ENCODE peak calls at places on chromosomes 3 and 15, in ten cellular contexts. One of them, this sample, is unnamed. For H3K27me3, the result is how much of the 10 kb centered on the place peaks cover.

GRCh38 chr3:84547971-84548970 is 410.5 kb upstream of the CADM2 start:
- DNase-seq in MG63: peak
- DNase-seq in naive thymus-derived CD4-positive, alpha-beta T cell: no peak
- DNase-seq in K562: no peak
- DNase-seq in GM23338: peak
- DNase-seq in cardiac muscle cell: peak
- DNase-seq in heart right ventricle: no peak
- DNase-seq in tibial nerve: no peak
- DNase-seq in HepG2: peak
- DNase-seq in CD8-positive, alpha-beta memory T cell: no peak
- DNase-seq in this sample: no peak

GRCh38 chr3:134059680-134060560 is 30.2 kb upstream of the SLCO2A1 start:
- DNase-seq in MG63: peak
- DNase-seq in naive thymus-derived CD4-positive, alpha-beta T cell: no peak
- DNase-seq in K562: no peak
- DNase-seq in GM23338: no peak
- DNase-seq in cardiac muscle cell: no peak
- DNase-seq in heart right ventricle: no peak
- DNase-seq in tibial nerve: no peak
- DNase-seq in HepG2: peak
- DNase-seq in CD8-positive, alpha-beta memory T cell: no peak
- DNase-seq in this sample: no peak

GRCh38 chr15:51499379-51499976 is 123.1 kb downstream of the DMXL2 start:
- DNase-seq in MG63: no peak
- DNase-seq in naive thymus-derived CD4-positive, alpha-beta T cell: no peak
- DNase-seq in K562: peak
- DNase-seq in GM23338: peak
- DNase-seq in cardiac muscle cell: peak
- DNase-seq in heart right ventricle: no peak
- DNase-seq in tibial nerve: no peak
- DNase-seq in HepG2: peak
- DNase-seq in CD8-positive, alpha-beta memory T cell: no peak
- DNase-seq in this sample: peak

GRCh38 chr15:43958894-43959330 is 132.1 kb downstream of the WDR76 start:
- DNase-seq in MG63: peak
- DNase-seq in naive thymus-derived CD4-positive, alpha-beta T cell: no peak
- DNase-seq in K562: no peak
- DNase-seq in GM23338: peak
- DNase-seq in cardiac muscle cell: peak
- DNase-seq in heart right ventricle: no peak
- DNase-seq in tibial nerve: no peak
- DNase-seq in HepG2: no peak
- DNase-seq in CD8-positive, alpha-beta memory T cell: no peak
- DNase-seq in this sample: peak

GRCh38 chr3:111691293-111691909 is 96.3 kb upstream of the ZBED2 start:
- DNase-seq in MG63: no peak
- DNase-seq in naive thymus-derived CD4-positive, alpha-beta T cell: peak
- DNase-seq in K562: no peak
- DNase-seq in GM23338: peak
- DNase-seq in cardiac muscle cell: peak
- DNase-seq in heart right ventricle: no peak
- DNase-seq in tibial nerve: no peak
- DNase-seq in HepG2: peak
- DNase-seq in CD8-positive, alpha-beta memory T cell: no peak
- DNase-seq in this sample: no peak

GRCh38 chr3:29557186-29557585 is 276.3 kb downstream of the RBMS3 start:
- DNase-seq in MG63: no peak
- DNase-seq in naive thymus-derived CD4-positive, alpha-beta T cell: no peak
- DNase-seq in K562: no peak
- DNase-seq in GM23338: no peak
- DNase-seq in cardiac muscle cell: no peak
- DNase-seq in heart right ventricle: no peak
- DNase-seq in tibial nerve: no peak
- DNase-seq in HepG2: no peak
- DNase-seq in CD8-positive, alpha-beta memory T cell: no peak
- DNase-seq in this sample: no peak

GRCh38 chr3:197465996-197466549 is 89.7 kb downstream of the BDH1 start:
- DNase-seq in MG63: peak
- DNase-seq in naive thymus-derived CD4-positive, alpha-beta T cell: no peak
- DNase-seq in K562: no peak
- DNase-seq in GM23338: no peak
- DNase-seq in cardiac muscle cell: peak
- DNase-seq in heart right ventricle: no peak
- DNase-seq in tibial nerve: no peak
- DNase-seq in HepG2: peak
- DNase-seq in CD8-positive, alpha-beta memory T cell: no peak
- DNase-seq in this sample: peak

GRCh38 chr15:59699810-59700431 is 10.8 kb upstream of the BNIP2 start:
- DNase-seq in MG63: no peak
- DNase-seq in naive thymus-derived CD4-positive, alpha-beta T cell: no peak
- DNase-seq in K562: no peak
- DNase-seq in GM23338: no peak
- DNase-seq in cardiac muscle cell: peak
- DNase-seq in heart right ventricle: no peak
- DNase-seq in tibial nerve: no peak
- DNase-seq in HepG2: no peak
- DNase-seq in CD8-positive, alpha-beta memory T cell: no peak
- DNase-seq in this sample: no peak

GRCh38 chr3:48595526-48596121 is 495 bp upstream of the COL7A1 start:
- DNase-seq in MG63: peak
- DNase-seq in naive thymus-derived CD4-positive, alpha-beta T cell: no peak
- DNase-seq in K562: peak
- DNase-seq in GM23338: peak
- DNase-seq in cardiac muscle cell: peak
- DNase-seq in heart right ventricle: peak
- DNase-seq in tibial nerve: no peak
- DNase-seq in HepG2: peak
- DNase-seq in CD8-positive, alpha-beta memory T cell: no peak
- DNase-seq in this sample: peak

GRCh38 chr3:22371592-22372291 is 620.7 kb upstream of the ZNF385D start:
- DNase-seq in MG63: no peak
- DNase-seq in naive thymus-derived CD4-positive, alpha-beta T cell: no peak
- DNase-seq in K562: no peak
- DNase-seq in GM23338: peak
- DNase-seq in cardiac muscle cell: no peak
- DNase-seq in heart right ventricle: peak
- DNase-seq in tibial nerve: no peak
- DNase-seq in HepG2: no peak
- DNase-seq in CD8-positive, alpha-beta memory T cell: no peak
- DNase-seq in this sample: no peak

GRCh38 chr15:78507831-78508160 is 419 bp downstream of the HYKK start:
- DNase-seq in MG63: no peak
- DNase-seq in naive thymus-derived CD4-positive, alpha-beta T cell: no peak
- DNase-seq in K562: peak
- DNase-seq in GM23338: no peak
- DNase-seq in cardiac muscle cell: no peak
- DNase-seq in heart right ventricle: no peak
- DNase-seq in tibial nerve: no peak
- DNase-seq in HepG2: no peak
- DNase-seq in CD8-positive, alpha-beta memory T cell: no peak
- DNase-seq in this sample: no peak

GRCh38 chr3:59607628-59608027 is 557.8 kb upstream of the CFAP20DC start:
- DNase-seq in MG63: no peak
- DNase-seq in naive thymus-derived CD4-positive, alpha-beta T cell: no peak
- DNase-seq in K562: no peak
- DNase-seq in GM23338: no peak
- DNase-seq in cardiac muscle cell: peak
- DNase-seq in heart right ventricle: no peak
- DNase-seq in tibial nerve: no peak
- DNase-seq in HepG2: peak
- DNase-seq in CD8-positive, alpha-beta memory T cell: no peak
- DNase-seq in this sample: no peak

GRCh38 chr3:145017959-145018358 is 1046.3 kb downstream of the DIPK2A start:
- DNase-seq in MG63: no peak
- DNase-seq in naive thymus-derived CD4-positive, alpha-beta T cell: no peak
- DNase-seq in K562: no peak
- DNase-seq in GM23338: no peak
- DNase-seq in cardiac muscle cell: peak
- DNase-seq in heart right ventricle: no peak
- DNase-seq in tibial nerve: no peak
- DNase-seq in HepG2: no peak
- DNase-seq in CD8-positive, alpha-beta memory T cell: no peak
- DNase-seq in this sample: peak

GRCh38 chr3:71881041-71881440 is 96.1 kb upstream of the PROK2 start:
- DNase-seq in MG63: no peak
- DNase-seq in naive thymus-derived CD4-positive, alpha-beta T cell: no peak
- DNase-seq in K562: no peak
- DNase-seq in GM23338: no peak
- DNase-seq in cardiac muscle cell: no peak
- DNase-seq in heart right ventricle: no peak
- DNase-seq in tibial nerve: no peak
- DNase-seq in HepG2: no peak
- DNase-seq in CD8-positive, alpha-beta memory T cell: no peak
- DNase-seq in this sample: no peak

GRCh38 chr3:71890356-71890931 is 105.5 kb upstream of the PROK2 start:
- DNase-seq in MG63: no peak
- DNase-seq in naive thymus-derived CD4-positive, alpha-beta T cell: no peak
- DNase-seq in K562: no peak
- DNase-seq in GM23338: no peak
- DNase-seq in cardiac muscle cell: peak
- DNase-seq in heart right ventricle: no peak
- DNase-seq in tibial nerve: no peak
- DNase-seq in HepG2: no peak
- DNase-seq in CD8-positive, alpha-beta memory T cell: no peak
- DNase-seq in this sample: no peak

GRCh38 chr3:71887256-71887655 is 102.3 kb upstream of the PROK2 start:
- DNase-seq in MG63: no peak
- DNase-seq in naive thymus-derived CD4-positive, alpha-beta T cell: no peak
- DNase-seq in K562: no peak
- DNase-seq in GM23338: no peak
- DNase-seq in cardiac muscle cell: no peak
- DNase-seq in heart right ventricle: no peak
- DNase-seq in tibial nerve: no peak
- DNase-seq in HepG2: no peak
- DNase-seq in CD8-positive, alpha-beta memory T cell: no peak
- DNase-seq in this sample: no peak

GRCh38 chr3:71881732-71882131 is 96.8 kb upstream of the PROK2 start:
- DNase-seq in MG63: no peak
- DNase-seq in naive thymus-derived CD4-positive, alpha-beta T cell: no peak
- DNase-seq in K562: no peak
- DNase-seq in GM23338: no peak
- DNase-seq in cardiac muscle cell: no peak
- DNase-seq in heart right ventricle: no peak
- DNase-seq in tibial nerve: no peak
- DNase-seq in HepG2: no peak
- DNase-seq in CD8-positive, alpha-beta memory T cell: no peak
- DNase-seq in this sample: no peak

DNA sequence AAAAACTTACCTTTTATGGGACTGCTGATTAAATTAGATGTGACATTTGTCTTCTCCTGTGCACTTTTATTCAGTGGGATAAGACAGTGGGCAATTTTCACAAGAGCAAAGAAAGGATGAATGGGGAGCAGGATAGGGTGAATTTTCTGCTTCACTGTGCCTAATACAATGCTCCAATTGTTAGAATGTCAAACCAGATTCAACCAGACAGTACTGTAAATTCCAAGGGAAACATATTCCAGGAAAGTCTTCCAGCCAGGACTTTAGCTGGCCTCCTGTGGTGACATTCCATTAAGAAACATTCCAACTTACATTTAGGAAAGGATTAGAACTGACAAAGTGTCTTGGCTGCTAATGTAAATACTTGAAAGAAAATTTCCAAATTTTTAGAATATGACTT is 100.1 kb upstream of the PROK2 start:
- DNase-seq in MG63: no peak
- DNase-seq in naive thymus-derived CD4-positive, alpha-beta T cell: no peak
- DNase-seq in K562: no peak
- DNase-seq in GM23338: peak
- DNase-seq in cardiac muscle cell: peak
- DNase-seq in heart right ventricle: no peak
- DNase-seq in tibial nerve: no peak
- DNase-seq in HepG2: no peak
- DNase-seq in CD8-positive, alpha-beta memory T cell: no peak
- DNase-seq in this sample: no peak
- H3K4me3 ChIP-seq in MG63: no peak
- H3K4me3 ChIP-seq in naive thymus-derived CD4-positive, alpha-beta T cell: no peak
- H3K4me3 ChIP-seq in K562: no peak
- H3K4me3 ChIP-seq in GM23338: no peak
- H3K4me3 ChIP-seq in cardiac muscle cell: no peak
- H3K4me3 ChIP-seq in heart right ventricle: no peak
- H3K4me3 ChIP-seq in tibial nerve: no peak
- H3K4me3 ChIP-seq in HepG2: no peak
- H3K4me3 ChIP-seq in CD8-positive, alpha-beta memory T cell: no peak
- H3K4me3 ChIP-seq in this sample: no peak

GRCh38 chr15:74138642-74139041 is 8.3 kb downstream of the ISLR2 start:
- DNase-seq in MG63: no peak
- DNase-seq in naive thymus-derived CD4-positive, alpha-beta T cell: no peak
- DNase-seq in K562: no peak
- DNase-seq in GM23338: no peak
- DNase-seq in cardiac muscle cell: no peak
- DNase-seq in heart right ventricle: no peak
- DNase-seq in tibial nerve: no peak
- DNase-seq in HepG2: no peak
- DNase-seq in CD8-positive, alpha-beta memory T cell: no peak
- DNase-seq in this sample: no peak
- H3K27me3 ChIP-seq in MG63: under half
- H3K27me3 ChIP-seq in naive thymus-derived CD4-positive, alpha-beta T cell: under half
- H3K27me3 ChIP-seq in K562: under half
- H3K27me3 ChIP-seq in GM23338: half or more
- H3K27me3 ChIP-seq in cardiac muscle cell: under half
- H3K27me3 ChIP-seq in heart right ventricle: under half
- H3K27me3 ChIP-seq in tibial nerve: half or more
- H3K27me3 ChIP-seq in HepG2: under half
- H3K27me3 ChIP-seq in CD8-positive, alpha-beta memory T cell: under half
- H3K27me3 ChIP-seq in this sample: under half

GRCh38 chr15:73375755-73376305 is 7.1 kb upstream of the HCN4 start:
- DNase-seq in MG63: no peak
- DNase-seq in naive thymus-derived CD4-positive, alpha-beta T cell: no peak
- DNase-seq in K562: no peak
- DNase-seq in GM23338: no peak
- DNase-seq in cardiac muscle cell: no peak
- DNase-seq in heart right ventricle: no peak
- DNase-seq in tibial nerve: no peak
- DNase-seq in HepG2: no peak
- DNase-seq in CD8-positive, alpha-beta memory T cell: no peak
- DNase-seq in this sample: no peak
- H3K4me3 ChIP-seq in MG63: no peak
- H3K4me3 ChIP-seq in naive thymus-derived CD4-positive, alpha-beta T cell: no peak
- H3K4me3 ChIP-seq in K562: no peak
- H3K4me3 ChIP-seq in GM23338: no peak
- H3K4me3 ChIP-seq in cardiac muscle cell: no peak
- H3K4me3 ChIP-seq in heart right ventricle: no peak
- H3K4me3 ChIP-seq in tibial nerve: no peak
- H3K4me3 ChIP-seq in HepG2: no peak
- H3K4me3 ChIP-seq in CD8-positive, alpha-beta memory T cell: no peak
- H3K4me3 ChIP-seq in this sample: no peak

DNA sequence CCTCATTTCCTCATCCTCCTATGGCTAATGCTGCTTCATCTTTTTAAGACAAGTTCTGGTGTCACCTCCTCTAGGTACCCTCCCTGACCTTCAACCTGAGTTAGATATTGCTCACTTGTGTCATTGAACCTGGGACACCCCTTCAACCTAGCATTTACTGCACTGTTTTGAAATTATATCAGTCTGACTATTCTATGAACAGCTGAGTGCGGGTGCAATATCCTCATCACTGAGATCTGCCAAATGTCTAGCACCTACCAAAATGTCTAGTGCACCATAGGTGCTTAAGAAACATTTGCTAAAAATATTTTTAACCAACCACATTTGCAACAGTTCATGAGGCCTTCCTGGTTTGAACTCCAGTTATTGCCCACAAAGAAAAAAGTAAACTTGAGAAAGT is 34.5 kb downstream of the RETNLB start:
- DNase-seq in MG63: no peak
- DNase-seq in naive thymus-derived CD4-positive, alpha-beta T cell: no peak
- DNase-seq in K562: no peak
- DNase-seq in GM23338: no peak
- DNase-seq in cardiac muscle cell: no peak
- DNase-seq in heart right ventricle: no peak
- DNase-seq in tibial nerve: no peak
- DNase-seq in HepG2: no peak
- DNase-seq in CD8-positive, alpha-beta memory T cell: no peak
- DNase-seq in this sample: no peak
- H3K27me3 ChIP-seq in MG63: under half
- H3K27me3 ChIP-seq in naive thymus-derived CD4-positive, alpha-beta T cell: under half
- H3K27me3 ChIP-seq in K562: under half
- H3K27me3 ChIP-seq in GM23338: under half
- H3K27me3 ChIP-seq in cardiac muscle cell: under half
- H3K27me3 ChIP-seq in heart right ventricle: under half
- H3K27me3 ChIP-seq in tibial nerve: under half
- H3K27me3 ChIP-seq in HepG2: under half
- H3K27me3 ChIP-seq in CD8-positive, alpha-beta memory T cell: under half
- H3K27me3 ChIP-seq in this sample: under half

This sample was measured in brain microvascular endothelial cell.